ENCODE peak calls at places on chromosomes 4 and X, in seven cellular contexts. H, P, Q, Y, F, J and X are unnamed samples.

GRCh38 chr4:100870940-100871772 is 353.3 kb upstream of the EMCN start:
- DNase-seq in H (no peak), P (no peak), Q (no peak), Y (no peak), F (no peak), J (no peak), X (no peak)

GRCh38 chrX:4263005-4263404 is 549.6 kb upstream of the PRKX start:
- DNase-seq in H (peak; percentile 14), P (peak; percentile 3), Q (no peak), Y (no peak), F (no peak), J (no peak), X (no peak)

GRCh38 chr4:27154706-27155105 is 294.1 kb downstream of the STIM2 start:
- DNase-seq in H (no peak), P (no peak), Q (no peak), Y (no peak), F (no peak), J (no peak), X (no peak)

GRCh38 chr4:142743071-142743825 is 102.9 kb downstream of the INPP4B start:
- DNase-seq in H (no peak), P (no peak), Q (no peak), Y (no peak), F (no peak), J (no peak), X (no peak)

GRCh38 chrX:95346854-95347253 is 1337.8 kb upstream of the DIAPH2 start:
- DNase-seq in H (peak; percentile 9), P (peak; percentile 2), Q (no peak), Y (no peak), F (no peak), J (no peak), X (no peak)

GRCh38 chrX:69387559-69388487 is 116.3 kb upstream of the NALF2 start:
- DNase-seq in H (peak; percentile 57), P (peak; percentile 46), Q (peak; percentile 27), Y (peak; percentile 54), F (peak; percentile 45), J (peak; percentile 44), X (peak; percentile 52)

GRCh38 chr4:83189631-83190136 is 75.2 kb upstream of the PLAC8 start:
- DNase-seq in H (no peak), P (peak; percentile 58), Q (no peak), Y (no peak), F (peak; percentile 56), J (no peak), X (no peak)

GRCh38 chr4:175823015-175823741 is 11.1 kb upstream of the GPM6A start:
- DNase-seq in H (no peak), P (no peak), Q (no peak), Y (no peak), F (no peak), J (no peak), X (no peak)

GRCh38 chr4:16457944-16458343 is 231.7 kb upstream of the TAPT1 start:
- DNase-seq in H (no peak), P (no peak), Q (no peak), Y (no peak), F (no peak), J (no peak), X (no peak)

GRCh38 chrX:118495958-118496762 is 545 bp downstream of the DOCK11 start:
- DNase-seq in H (peak; percentile 82), P (peak; percentile 48), Q (peak; percentile 10), Y (peak; percentile 35), F (peak; percentile 54), J (peak; percentile 34), X (peak; percentile 55)

GRCh38 chr4:126687655-126688358 is 945.0 kb upstream of the INTU start:
- DNase-seq in H (no peak), P (no peak), Q (no peak), Y (no peak), F (no peak), J (no peak), X (no peak)

GRCh38 chr4:3532714-3533336 is 603 bp upstream of the LRPAP1 start:
- DNase-seq in H (no peak), P (no peak), Q (no peak), Y (no peak), F (no peak), J (no peak), X (no peak)

GRCh38 chrX:11791090-11791489 is 33.1 kb downstream of the MSL3 start:
- DNase-seq in H (no peak), P (peak; percentile 6), Q (no peak), Y (no peak), F (no peak), J (no peak), X (peak; percentile 1)

GRCh38 chr4:139523076-139523475 is 32.9 kb downstream of the SETD7 start:
- DNase-seq in H (no peak), P (no peak), Q (no peak), Y (no peak), F (no peak), J (no peak), X (no peak)

GRCh38 chr4:122898370-122899150 is 23.8 kb downstream of the NUDT6 start:
- DNase-seq in H (no peak), P (peak; percentile 76), Q (peak; percentile 70), Y (no peak), F (no peak), J (no peak), X (no peak)

GRCh38 chr4:83454626-83455025 is 997 bp downstream of the HELQ start:
- DNase-seq in H (peak; percentile 19), P (no peak), Q (no peak), Y (no peak), F (no peak), J (no peak), X (peak; percentile 64)

GRCh38 chr4:24686866-24687672 is 102.7 kb upstream of the DHX15 start:
- DNase-seq in H (peak; percentile 48), P (peak; percentile 27), Q (no peak), Y (no peak), F (no peak), J (no peak), X (peak; percentile 44)
- TF ChIP-seq POLR2A in H (no peak), P (no peak), Q (no peak), Y (no peak), F (no peak), J (no peak), X (no peak)

GRCh38 chrX:24069877-24070276 is 15.1 kb downstream of the EIF2S3 start:
- DNase-seq in H (no peak), P (no peak), Q (no peak), Y (no peak), F (no peak), J (no peak), X (no peak)
- TF ChIP-seq POLR2A in H (no peak), P (no peak), Q (no peak), Y (no peak), F (no peak), J (no peak), X (no peak)

GRCh38 chr4:184503869-184504300 is 29.5 kb upstream of the IRF2 start:
- DNase-seq in H (peak; percentile 21), P (no peak), Q (no peak), Y (no peak), F (no peak), J (no peak), X (no peak)

GRCh38 chr4:184510431-184510830 is 36.1 kb upstream of the IRF2 start:
- DNase-seq in H (peak; percentile 79), P (no peak), Q (no peak), Y (no peak), F (no peak), J (no peak), X (no peak)

GRCh38 chr4:184504385-184504784 is 30.0 kb upstream of the IRF2 start:
- DNase-seq in H (no peak), P (no peak), Q (no peak), Y (no peak), F (no peak), J (no peak), X (no peak)

GRCh38 chr4:184511156-184511555 is 36.8 kb upstream of the IRF2 start:
- DNase-seq in H (no peak), P (no peak), Q (no peak), Y (no peak), F (no peak), J (no peak), X (no peak)

DNA sequence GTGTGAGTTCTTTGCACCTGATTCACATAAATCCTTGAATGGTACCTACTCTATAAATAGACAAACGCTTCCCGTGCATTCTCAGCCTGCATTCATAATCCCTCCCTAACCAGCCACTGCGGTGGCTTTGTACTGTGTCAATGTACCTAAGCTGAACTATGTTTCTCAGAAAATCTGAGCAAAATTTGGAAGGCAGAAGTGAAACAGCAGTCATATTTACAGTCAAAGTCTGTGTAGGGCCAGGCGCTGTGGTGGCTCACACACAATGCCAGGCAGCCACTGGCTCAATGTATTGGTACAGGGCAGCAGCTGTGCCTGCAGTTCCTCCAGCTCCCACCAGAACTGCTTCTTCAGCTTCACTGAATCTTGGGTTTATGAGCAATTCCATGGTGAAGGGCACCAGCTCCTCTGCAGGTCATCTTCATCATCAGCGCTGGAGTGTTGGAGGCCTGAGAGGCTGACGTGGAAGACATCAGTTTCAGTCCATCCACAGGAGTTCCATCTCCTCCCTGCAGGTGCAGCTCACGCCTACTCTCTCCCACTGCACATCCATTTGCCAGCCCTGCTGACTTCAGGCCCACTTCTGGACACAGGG is 32.3 kb upstream of the IRF2 start:
- DNase-seq in H (peak; percentile 30), P (peak; percentile 14), Q (no peak), Y (no peak), F (no peak), J (no peak), X (peak; percentile 13)
- TF ChIP-seq POLR2A in H (no peak), P (no peak), Q (no peak), Y (no peak), F (no peak), J (no peak), X (no peak)

DNA sequence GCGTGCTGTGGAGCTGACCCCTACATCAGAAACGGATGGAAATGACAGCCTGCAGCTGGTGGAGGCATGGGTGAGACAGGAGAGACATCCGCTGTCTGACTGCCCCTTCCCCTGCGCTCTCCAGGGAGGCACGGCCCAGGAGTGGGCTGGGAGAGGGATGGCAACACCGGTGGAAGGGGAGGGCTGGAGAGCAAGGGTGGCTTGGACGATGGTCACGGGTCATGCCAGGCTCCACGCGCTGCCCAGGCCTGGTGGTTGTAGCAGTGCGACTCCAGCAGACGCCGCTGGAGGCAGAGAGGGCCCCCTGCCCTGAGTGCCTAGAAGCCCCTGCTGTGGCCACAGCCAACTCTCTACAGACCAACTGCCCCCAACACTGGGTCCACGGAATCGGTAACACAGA is 47.9 kb downstream of the GAK start:
- DNase-seq in H (no peak), P (no peak), Q (no peak), Y (no peak), F (no peak), J (no peak), X (no peak)
- TF ChIP-seq POLR2A in H (no peak), P (no peak), Q (no peak), Y (no peak), F (no peak), J (no peak), X (no peak)

DNA sequence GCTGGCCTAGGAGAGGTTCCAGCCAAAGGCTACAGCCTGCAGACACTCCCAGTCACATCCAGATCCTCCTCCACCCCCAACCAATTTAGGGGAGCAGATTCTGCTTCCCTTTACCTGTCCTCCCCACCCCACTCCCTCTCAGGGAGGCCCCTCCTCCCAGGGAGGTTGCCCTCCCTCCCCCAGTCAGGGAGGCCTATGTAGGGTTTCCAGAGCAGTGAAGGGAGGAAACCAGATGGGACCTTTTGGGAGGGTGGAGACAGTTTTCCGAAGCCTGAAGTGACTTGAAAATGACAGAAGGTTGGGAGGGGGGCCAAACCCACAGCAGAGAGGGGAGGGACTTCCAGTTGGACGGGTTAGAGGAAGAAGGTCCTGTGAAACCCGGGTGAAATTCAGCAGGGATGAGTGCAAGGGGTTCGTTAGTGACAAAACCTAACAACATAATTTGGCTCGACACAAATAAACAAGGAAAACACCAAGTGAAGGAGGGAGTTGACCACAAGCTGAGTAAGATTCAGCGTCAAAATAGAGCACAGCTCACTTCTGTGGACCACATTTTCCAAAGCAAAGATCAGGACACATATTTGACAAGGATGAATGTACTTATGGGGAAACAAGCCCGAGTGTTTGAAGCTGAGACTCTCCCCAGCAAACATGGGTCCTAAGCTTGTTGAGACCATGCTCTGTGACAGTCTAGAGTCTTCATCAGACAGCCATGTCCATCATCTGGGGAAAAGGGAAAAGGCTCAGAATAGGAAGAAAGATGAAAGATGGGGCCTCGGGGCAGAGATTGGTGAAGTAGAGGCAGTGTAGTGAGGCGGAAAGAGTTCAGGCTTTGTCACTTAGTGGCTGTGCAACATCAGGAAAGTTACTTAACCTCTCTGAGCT is 46.4 kb downstream of the PRPS1 start:
- DNase-seq in H (peak; percentile 94), P (no peak), Q (peak; percentile 61), Y (peak; percentile 79), F (peak; percentile 59), J (peak; percentile 88), X (peak; percentile 50)
- TF ChIP-seq POLR2A in H (no peak), P (no peak), Q (no peak), Y (no peak), F (no peak), J (no peak), X (peak; percentile 88)